ENCODE peak calls at places on chromosomes 16 and 17, in five cellular contexts. One of them, this sample, is unnamed. For H3K27me3, the result is how much of the 10 kb centered on the place peaks cover.

GRCh38 chr16:66295191-66295590 is 71.3 kb upstream of the CDH5 start:
- DNase-seq in CD8-positive, alpha-beta T cell: no peak
- DNase-seq in tibial artery: no peak
- DNase-seq in heart left ventricle: no peak
- DNase-seq in H9: no peak
- DNase-seq in this sample: no peak

GRCh38 chr17:44610331-44610730 is 45.9 kb upstream of the MEIOC start:
- DNase-seq in CD8-positive, alpha-beta T cell: no peak
- DNase-seq in tibial artery: no peak
- DNase-seq in heart left ventricle: no peak
- DNase-seq in H9: no peak
- DNase-seq in this sample: no peak

GRCh38 chr16:58462997-58463891 is 36.7 kb upstream of the NDRG4 start:
- DNase-seq in CD8-positive, alpha-beta T cell: no peak
- DNase-seq in tibial artery: no peak
- DNase-seq in heart left ventricle: peak
- DNase-seq in H9: peak
- DNase-seq in this sample: no peak

GRCh38 chr17:17200831-17201230 is 5.3 kb downstream of the PLD6 start:
- DNase-seq in CD8-positive, alpha-beta T cell: no peak
- DNase-seq in tibial artery: no peak
- DNase-seq in heart left ventricle: no peak
- DNase-seq in H9: no peak
- DNase-seq in this sample: no peak

GRCh38 chr17:17783825-17784598 is 52.8 kb downstream of the SREBF1 start:
- DNase-seq in CD8-positive, alpha-beta T cell: no peak
- DNase-seq in tibial artery: no peak
- DNase-seq in heart left ventricle: peak
- DNase-seq in H9: peak
- DNase-seq in this sample: peak

GRCh38 chr17:39643271-39643670 is 6.3 kb downstream of the STARD3 start:
- DNase-seq in CD8-positive, alpha-beta T cell: no peak
- DNase-seq in tibial artery: no peak
- DNase-seq in heart left ventricle: no peak
- DNase-seq in H9: no peak
- DNase-seq in this sample: peak

GRCh38 chr17:9211133-9211765 is 189.9 kb downstream of the NTN1 start:
- DNase-seq in CD8-positive, alpha-beta T cell: no peak
- DNase-seq in tibial artery: no peak
- DNase-seq in heart left ventricle: no peak
- DNase-seq in H9: peak
- DNase-seq in this sample: no peak

GRCh38 chr17:69547947-69548346 is 133.4 kb downstream of the MAP2K6 start:
- DNase-seq in CD8-positive, alpha-beta T cell: no peak
- DNase-seq in tibial artery: no peak
- DNase-seq in heart left ventricle: no peak
- DNase-seq in H9: no peak
- DNase-seq in this sample: no peak

GRCh38 chr17:82751171-82751570 is 694 bp upstream of the TBCD start:
- DNase-seq in CD8-positive, alpha-beta T cell: no peak
- DNase-seq in tibial artery: no peak
- DNase-seq in heart left ventricle: no peak
- DNase-seq in H9: no peak
- DNase-seq in this sample: no peak

GRCh38 chr16:57639172-57639571 is 10.7 kb downstream of the ADGRG1 start:
- DNase-seq in CD8-positive, alpha-beta T cell: no peak
- DNase-seq in tibial artery: no peak
- DNase-seq in heart left ventricle: peak
- DNase-seq in H9: peak
- DNase-seq in this sample: peak

GRCh38 chr17:4850236-4850635 is 17.1 kb downstream of the MINK1 start:
- DNase-seq in CD8-positive, alpha-beta T cell: no peak
- DNase-seq in tibial artery: no peak
- DNase-seq in heart left ventricle: no peak
- DNase-seq in H9: no peak
- DNase-seq in this sample: no peak

GRCh38 chr17:3693829-3694231 is 2.1 kb downstream of the P2RX5 start:
- DNase-seq in CD8-positive, alpha-beta T cell: no peak
- DNase-seq in tibial artery: no peak
- DNase-seq in heart left ventricle: no peak
- DNase-seq in H9: no peak
- DNase-seq in this sample: no peak

GRCh38 chr16:1993731-1994131 is 4.0 kb downstream of the SYNGR3 start:
- DNase-seq in CD8-positive, alpha-beta T cell: no peak
- DNase-seq in tibial artery: no peak
- DNase-seq in heart left ventricle: no peak
- DNase-seq in H9: no peak
- DNase-seq in this sample: peak

GRCh38 chr17:33725675-33726271 is 432.7 kb upstream of the ASIC2 start:
- DNase-seq in CD8-positive, alpha-beta T cell: no peak
- DNase-seq in tibial artery: no peak
- DNase-seq in heart left ventricle: no peak
- DNase-seq in H9: peak
- DNase-seq in this sample: peak

GRCh38 chr17:37570527-37571093 is 38.6 kb downstream of the SYNRG start:
- DNase-seq in CD8-positive, alpha-beta T cell: no peak
- DNase-seq in tibial artery: no peak
- DNase-seq in heart left ventricle: peak
- DNase-seq in H9: peak
- DNase-seq in this sample: peak

GRCh38 chr17:8806206-8807069 is 7.3 kb upstream of the MFSD6L start:
- DNase-seq in CD8-positive, alpha-beta T cell: no peak
- DNase-seq in tibial artery: no peak
- DNase-seq in heart left ventricle: no peak
- DNase-seq in H9: peak
- DNase-seq in this sample: no peak

GRCh38 chr17:44363613-44364159 is at the start of gene FAM171A2:
- DNase-seq in CD8-positive, alpha-beta T cell: peak
- DNase-seq in tibial artery: peak
- DNase-seq in heart left ventricle: peak
- DNase-seq in H9: peak
- DNase-seq in this sample: peak

DNA sequence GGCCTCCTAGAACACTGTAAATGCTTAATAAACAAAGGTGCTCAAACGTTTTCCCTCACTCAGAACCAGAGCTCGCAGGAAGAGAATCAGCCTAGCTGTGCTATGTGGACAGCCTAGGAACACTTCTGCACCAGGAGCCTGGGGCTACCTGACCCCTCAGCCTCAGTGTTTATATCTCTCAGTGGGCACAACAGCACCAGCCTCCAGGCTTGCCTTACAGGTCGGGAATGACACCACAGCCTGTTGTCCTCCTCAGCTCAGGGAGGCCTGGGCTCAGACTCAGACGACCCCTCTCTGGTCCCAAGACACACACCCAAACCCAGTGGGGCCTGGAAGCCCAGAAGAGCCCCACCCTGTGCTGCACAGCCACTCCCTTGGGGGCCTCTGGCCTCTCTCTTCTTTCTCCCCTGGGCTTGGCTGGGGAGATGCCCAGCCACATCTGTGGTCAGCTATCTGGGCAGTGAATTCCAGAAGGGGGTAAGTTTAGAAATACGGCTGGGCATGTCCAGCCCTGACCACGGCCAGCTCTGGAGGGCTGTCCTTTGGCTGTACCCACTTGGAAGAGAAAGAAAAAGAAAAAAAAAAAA is 2.4 kb downstream of the NATD1 start:
- DNase-seq in CD8-positive, alpha-beta T cell: no peak
- DNase-seq in tibial artery: no peak
- DNase-seq in heart left ventricle: no peak
- DNase-seq in H9: no peak
- DNase-seq in this sample: no peak
- H3K27ac ChIP-seq in CD8-positive, alpha-beta T cell: no peak
- H3K27ac ChIP-seq in tibial artery: peak
- H3K27ac ChIP-seq in heart left ventricle: no peak
- H3K27ac ChIP-seq in H9: no peak
- H3K27ac ChIP-seq in this sample: no peak

DNA sequence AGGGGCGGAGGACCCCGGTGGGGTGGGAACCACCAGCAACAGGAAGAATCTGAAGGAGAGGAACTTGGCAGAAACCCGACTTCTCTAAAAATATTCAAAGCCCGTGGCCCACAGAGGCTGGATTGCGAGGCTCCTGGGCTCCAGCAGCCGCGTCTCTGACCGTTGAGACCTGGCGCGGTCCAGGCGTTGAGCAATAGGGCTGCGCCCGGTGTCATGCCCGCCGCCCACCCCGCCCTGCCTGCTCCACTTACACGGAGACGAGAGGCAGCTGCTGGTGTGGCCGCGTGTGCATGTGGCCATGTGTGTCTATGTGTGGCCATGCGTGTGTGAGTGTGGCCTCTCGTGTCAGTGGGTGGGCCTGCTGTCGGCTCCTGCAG is 83.6 kb downstream of the IRF8 start:
- DNase-seq in CD8-positive, alpha-beta T cell: no peak
- DNase-seq in tibial artery: peak
- DNase-seq in heart left ventricle: peak
- DNase-seq in H9: no peak
- DNase-seq in this sample: no peak
- H3K27me3 ChIP-seq in CD8-positive, alpha-beta T cell: under half
- H3K27me3 ChIP-seq in tibial artery: under half
- H3K27me3 ChIP-seq in heart left ventricle: under half
- H3K27me3 ChIP-seq in H9: under half
- H3K27me3 ChIP-seq in this sample: under half

DNA sequence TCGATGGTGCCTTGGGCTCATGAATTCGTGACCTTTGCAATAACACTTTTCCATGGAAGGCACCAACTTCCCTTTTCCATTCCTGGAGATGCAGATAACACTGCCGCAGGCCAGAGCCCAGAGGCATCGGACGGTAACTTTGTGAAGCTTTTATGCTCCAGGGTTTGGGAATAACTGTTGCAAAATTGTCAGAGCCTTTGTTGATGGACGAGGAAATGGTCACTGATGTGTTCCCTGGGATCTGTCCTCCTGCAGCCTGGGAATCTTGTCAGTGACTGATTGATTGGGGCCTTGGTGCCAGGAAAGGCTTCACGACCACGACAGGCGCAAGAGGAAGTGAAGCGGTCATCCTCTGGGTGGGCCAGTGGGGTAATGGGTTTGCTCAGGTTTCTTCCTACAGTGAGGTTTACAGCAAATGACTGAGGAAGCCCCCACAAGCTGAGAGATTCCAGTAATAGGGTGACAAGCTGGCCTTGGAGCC is 37.4 kb downstream of the PGS1 start:
- DNase-seq in CD8-positive, alpha-beta T cell: no peak
- DNase-seq in tibial artery: no peak
- DNase-seq in heart left ventricle: no peak
- DNase-seq in H9: no peak
- DNase-seq in this sample: no peak
- H3K27ac ChIP-seq in CD8-positive, alpha-beta T cell: no peak
- H3K27ac ChIP-seq in tibial artery: peak
- H3K27ac ChIP-seq in heart left ventricle: peak
- H3K27ac ChIP-seq in H9: no peak
- H3K27ac ChIP-seq in this sample: peak

GRCh38 chr16:87459833-87460232 is 33.0 kb downstream of the ZCCHC14 start:
- DNase-seq in CD8-positive, alpha-beta T cell: no peak
- DNase-seq in tibial artery: no peak
- DNase-seq in heart left ventricle: no peak
- DNase-seq in H9: no peak
- DNase-seq in this sample: no peak
- H3K27me3 ChIP-seq in CD8-positive, alpha-beta T cell: under half
- H3K27me3 ChIP-seq in tibial artery: under half
- H3K27me3 ChIP-seq in heart left ventricle: under half
- H3K27me3 ChIP-seq in H9: under half
- H3K27me3 ChIP-seq in this sample: under half

GRCh38 chr17:35255316-35255715 is 12.4 kb downstream of the SLFN5 start:
- DNase-seq in CD8-positive, alpha-beta T cell: no peak
- DNase-seq in tibial artery: no peak
- DNase-seq in heart left ventricle: no peak
- DNase-seq in H9: no peak
- DNase-seq in this sample: no peak

GRCh38 chr17:35257080-35257701 is 14.3 kb downstream of the SLFN5 start:
- DNase-seq in CD8-positive, alpha-beta T cell: no peak
- DNase-seq in tibial artery: no peak
- DNase-seq in heart left ventricle: no peak
- DNase-seq in H9: no peak
- DNase-seq in this sample: peak

GRCh38 chr17:35254107-35254802 is 11.4 kb downstream of the SLFN5 start:
- DNase-seq in CD8-positive, alpha-beta T cell: no peak
- DNase-seq in tibial artery: peak
- DNase-seq in heart left ventricle: peak
- DNase-seq in H9: no peak
- DNase-seq in this sample: peak

GRCh38 chr17:35256629-35257028 is 13.8 kb downstream of the SLFN5 start:
- DNase-seq in CD8-positive, alpha-beta T cell: no peak
- DNase-seq in tibial artery: no peak
- DNase-seq in heart left ventricle: no peak
- DNase-seq in H9: no peak
- DNase-seq in this sample: no peak

DNA sequence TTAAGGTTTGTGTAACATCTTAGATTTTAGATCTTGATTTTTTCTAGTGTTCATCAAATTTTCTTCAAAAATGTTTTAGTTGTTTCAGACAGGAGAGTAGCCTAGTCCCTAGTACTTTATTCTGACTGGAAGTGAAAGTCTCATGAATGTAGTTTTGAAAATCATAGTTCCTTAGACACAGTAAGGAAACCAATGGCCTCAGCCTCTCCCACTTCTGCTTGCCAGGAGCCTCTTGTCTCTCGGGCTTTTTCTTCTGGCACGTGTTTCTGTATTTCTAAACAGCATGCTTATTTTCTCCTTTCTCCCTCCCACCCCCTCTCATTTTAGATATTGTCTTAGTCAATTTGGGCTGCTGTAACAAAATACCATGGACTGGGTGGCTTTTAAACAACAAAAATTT is 9.8 kb downstream of the SLFN5 start:
- DNase-seq in CD8-positive, alpha-beta T cell: no peak
- DNase-seq in tibial artery: no peak
- DNase-seq in heart left ventricle: peak
- DNase-seq in H9: no peak
- DNase-seq in this sample: peak
- H3K27ac ChIP-seq in CD8-positive, alpha-beta T cell: no peak
- H3K27ac ChIP-seq in tibial artery: no peak
- H3K27ac ChIP-seq in heart left ventricle: no peak
- H3K27ac ChIP-seq in H9: no peak
- H3K27ac ChIP-seq in this sample: no peak

This sample was measured in cardiac muscle cell.